ENCODE peak calls at places on chromosomes 16 and 17, in five cellular contexts. J is HEK293T, I is GM06990, R is adipocyte, A is non-pigmented ciliary epithelial cell. K is an unnamed sample.

GRCh38 chr17:28867276-28867675 is 12.5 kb downstream of the ERAL1 start:
- DNase-seq in J (no peak), I (no peak), R (no peak), A (no peak), K (no peak)

GRCh38 chr17:3528604-3529511 is 28.8 kb downstream of the TRPV3 start:
- DNase-seq in J (no peak), I (no peak), R (no peak), A (no peak), K (no peak)

GRCh38 chr17:81027591-81028505 is 7.1 kb upstream of the BAIAP2 start:
- DNase-seq in J (no peak), I (no peak), R (no peak), A (no peak), K (no peak)

GRCh38 chr16:49519008-49519656 is 145.5 kb downstream of the C16orf78 start:
- DNase-seq in J (no peak), I (no peak), R (no peak), A (no peak), K (no peak)

GRCh38 chr16:57192720-57193486 is 6.8 kb downstream of the RSPRY1 start:
- DNase-seq in J (no peak), I (no peak), R (peak; percentile 51), A (no peak), K (no peak)

GRCh38 chr16:31117384-31118222 is at the start of gene KAT8:
- DNase-seq in J (peak; percentile 95), I (peak; percentile 93), R (peak; percentile 99), A (peak; percentile 91), K (peak; percentile 88)

GRCh38 chr16:69567031-69567680 is 1.4 kb downstream of the NFAT5 start:
- DNase-seq in J (peak; percentile 18), I (peak; percentile 37), R (peak; percentile 60), A (no peak), K (no peak)

GRCh38 chr16:72983728-72984350 is 64.1 kb downstream of the ZFHX3 start:
- DNase-seq in J (no peak), I (no peak), R (no peak), A (no peak), K (no peak)

GRCh38 chr17:37648555-37648954 is 5.3 kb upstream of the DDX52 start:
- DNase-seq in J (no peak), I (no peak), R (peak; percentile 56), A (peak; percentile 73), K (no peak)

GRCh38 chr17:49193513-49194296 is 16.7 kb downstream of the GNGT2 start:
- DNase-seq in J (peak; percentile 61), I (peak; percentile 82), R (peak; percentile 71), A (peak; percentile 51), K (no peak)

K was measured in NCI-H1048.